ENCODE peak calls at places on chromosome 9, in four cellular contexts. One of them, this sample, is unnamed.

GRCh38 chr9:135701067-135701967 is 668 bp upstream of the KCNT1 start:
- DNase-seq in CD8-positive, alpha-beta T cell: no peak
- DNase-seq in PC-9: no peak
- DNase-seq in skeletal muscle cell: no peak
- DNase-seq in this sample: no peak

GRCh38 chr9:108620767-108621166 is 235.0 kb downstream of the ACTL7B start:
- DNase-seq in CD8-positive, alpha-beta T cell: no peak
- DNase-seq in PC-9: no peak
- DNase-seq in skeletal muscle cell: no peak
- DNase-seq in this sample: no peak

GRCh38 chr9:92196909-92197308 is 81.7 kb upstream of the SPTLC1 start:
- DNase-seq in CD8-positive, alpha-beta T cell: no peak
- DNase-seq in PC-9: peak
- DNase-seq in skeletal muscle cell: no peak
- DNase-seq in this sample: peak

GRCh38 chr9:71944754-71945409 is 33.4 kb downstream of the C9orf85 start:
- DNase-seq in CD8-positive, alpha-beta T cell: no peak
- DNase-seq in PC-9: peak
- DNase-seq in skeletal muscle cell: no peak
- DNase-seq in this sample: no peak

GRCh38 chr9:131410051-131410491 is 16.2 kb downstream of the PRRC2B start:
- DNase-seq in CD8-positive, alpha-beta T cell: no peak
- DNase-seq in PC-9: no peak
- DNase-seq in skeletal muscle cell: peak
- DNase-seq in this sample: no peak

GRCh38 chr9:135908334-135909204 is 1.2 kb upstream of the CAMSAP1 start:
- DNase-seq in CD8-positive, alpha-beta T cell: no peak
- DNase-seq in PC-9: no peak
- DNase-seq in skeletal muscle cell: no peak
- DNase-seq in this sample: no peak

GRCh38 chr9:131965101-131965500 is 114.6 kb downstream of the MED27 start:
- DNase-seq in CD8-positive, alpha-beta T cell: no peak
- DNase-seq in PC-9: no peak
- DNase-seq in skeletal muscle cell: no peak
- DNase-seq in this sample: no peak

GRCh38 chr9:14423816-14424261 is 109.9 kb upstream of the NFIB start:
- DNase-seq in CD8-positive, alpha-beta T cell: no peak
- DNase-seq in PC-9: no peak
- DNase-seq in skeletal muscle cell: peak
- DNase-seq in this sample: peak

GRCh38 chr9:121638399-121638798 is 13.0 kb upstream of the DAB2IP start:
- DNase-seq in CD8-positive, alpha-beta T cell: no peak
- DNase-seq in PC-9: no peak
- DNase-seq in skeletal muscle cell: no peak
- DNase-seq in this sample: no peak

GRCh38 chr9:84101892-84102632 is 121.5 kb downstream of the RMI1 start:
- DNase-seq in CD8-positive, alpha-beta T cell: no peak
- DNase-seq in PC-9: no peak
- DNase-seq in skeletal muscle cell: no peak
- DNase-seq in this sample: no peak

GRCh38 chr9:121688149-121688680 is 36.8 kb downstream of the DAB2IP start:
- DNase-seq in CD8-positive, alpha-beta T cell: no peak
- DNase-seq in PC-9: no peak
- DNase-seq in skeletal muscle cell: no peak
- DNase-seq in this sample: no peak

GRCh38 chr9:129582865-129583264 is 38.0 kb downstream of the C9orf50 start:
- DNase-seq in CD8-positive, alpha-beta T cell: no peak
- DNase-seq in PC-9: no peak
- DNase-seq in skeletal muscle cell: no peak
- DNase-seq in this sample: no peak

GRCh38 chr9:87342743-87343142 is 154.9 kb upstream of the DAPK1 start:
- DNase-seq in CD8-positive, alpha-beta T cell: no peak
- DNase-seq in PC-9: no peak
- DNase-seq in skeletal muscle cell: no peak
- DNase-seq in this sample: no peak

GRCh38 chr9:16624356-16624755 is 246.1 kb downstream of the BNC2 start:
- DNase-seq in CD8-positive, alpha-beta T cell: no peak
- DNase-seq in PC-9: no peak
- DNase-seq in skeletal muscle cell: no peak
- DNase-seq in this sample: no peak

GRCh38 chr9:135515083-135515511 is 6.1 kb upstream of the LCN1 start:
- DNase-seq in CD8-positive, alpha-beta T cell: no peak
- DNase-seq in PC-9: no peak
- DNase-seq in skeletal muscle cell: no peak
- DNase-seq in this sample: no peak

GRCh38 chr9:98168952-98169488 is 23.4 kb downstream of the CORO2A start:
- DNase-seq in CD8-positive, alpha-beta T cell: no peak
- DNase-seq in PC-9: peak
- DNase-seq in skeletal muscle cell: no peak
- DNase-seq in this sample: no peak

GRCh38 chr9:122218070-122218884 is 10.5 kb downstream of the LHX6 start:
- DNase-seq in CD8-positive, alpha-beta T cell: no peak
- DNase-seq in PC-9: no peak
- DNase-seq in skeletal muscle cell: no peak
- DNase-seq in this sample: no peak

GRCh38 chr9:129785866-129786265 is 17.1 kb upstream of the TOR1B start:
- DNase-seq in CD8-positive, alpha-beta T cell: no peak
- DNase-seq in PC-9: no peak
- DNase-seq in skeletal muscle cell: no peak
- DNase-seq in this sample: no peak

GRCh38 chr9:118786877-118787276 is 582.4 kb downstream of the BRINP1 start:
- DNase-seq in CD8-positive, alpha-beta T cell: no peak
- DNase-seq in PC-9: no peak
- DNase-seq in skeletal muscle cell: no peak
- DNase-seq in this sample: no peak

GRCh38 chr9:72203205-72203803 is 54.1 kb downstream of the GDA start:
- DNase-seq in CD8-positive, alpha-beta T cell: no peak
- DNase-seq in PC-9: no peak
- DNase-seq in skeletal muscle cell: no peak
- DNase-seq in this sample: no peak

GRCh38 chr9:27413507-27414214 is 110.4 kb upstream of the IFNK start:
- DNase-seq in CD8-positive, alpha-beta T cell: no peak
- DNase-seq in PC-9: no peak
- DNase-seq in skeletal muscle cell: no peak
- DNase-seq in this sample: no peak

GRCh38 chr9:76351006-76351405 is 43.2 kb downstream of the RFK start:
- DNase-seq in CD8-positive, alpha-beta T cell: no peak
- DNase-seq in PC-9: no peak
- DNase-seq in skeletal muscle cell: no peak
- DNase-seq in this sample: no peak

GRCh38 chr9:127611796-127612790 is at the start of gene STXBP1:
- DNase-seq in CD8-positive, alpha-beta T cell: peak
- DNase-seq in PC-9: no peak
- DNase-seq in skeletal muscle cell: no peak
- DNase-seq in this sample: no peak

GRCh38 chr9:99565203-99565602 is 256.5 kb upstream of the NR4A3 start:
- DNase-seq in CD8-positive, alpha-beta T cell: no peak
- DNase-seq in PC-9: no peak
- DNase-seq in skeletal muscle cell: no peak
- DNase-seq in this sample: no peak

GRCh38 chr9:20200900-20201495 is 412.2 kb upstream of the SLC24A2 start:
- DNase-seq in CD8-positive, alpha-beta T cell: no peak
- DNase-seq in PC-9: no peak
- DNase-seq in skeletal muscle cell: peak
- DNase-seq in this sample: no peak

GRCh38 chr9:107211331-107211730 is 71.7 kb upstream of the RAD23B start:
- DNase-seq in CD8-positive, alpha-beta T cell: no peak
- DNase-seq in PC-9: no peak
- DNase-seq in skeletal muscle cell: no peak
- DNase-seq in this sample: no peak

GRCh38 chr9:97985058-97985861 is 2.1 kb downstream of the ANP32B start:
- DNase-seq in CD8-positive, alpha-beta T cell: peak
- DNase-seq in PC-9: peak
- DNase-seq in skeletal muscle cell: no peak
- DNase-seq in this sample: no peak

GRCh38 chr9:4508246-4508906 is 18.1 kb downstream of the SLC1A1 start:
- DNase-seq in CD8-positive, alpha-beta T cell: no peak
- DNase-seq in PC-9: peak
- DNase-seq in skeletal muscle cell: no peak
- DNase-seq in this sample: peak

GRCh38 chr9:34500623-34501267 is 22.0 kb downstream of the ENHO start:
- DNase-seq in CD8-positive, alpha-beta T cell: peak
- DNase-seq in PC-9: no peak
- DNase-seq in skeletal muscle cell: no peak
- DNase-seq in this sample: no peak

GRCh38 chr9:4005896-4006295 is 294.0 kb downstream of the GLIS3 start:
- DNase-seq in CD8-positive, alpha-beta T cell: no peak
- DNase-seq in PC-9: no peak
- DNase-seq in skeletal muscle cell: no peak
- DNase-seq in this sample: no peak

GRCh38 chr9:36193049-36193448 is 2.3 kb downstream of the CLTA start:
- DNase-seq in CD8-positive, alpha-beta T cell: no peak
- DNase-seq in PC-9: no peak
- DNase-seq in skeletal muscle cell: no peak
- DNase-seq in this sample: no peak

GRCh38 chr9:114677418-114677817 is 4.6 kb downstream of the TEX48 start:
- DNase-seq in CD8-positive, alpha-beta T cell: no peak
- DNase-seq in PC-9: peak
- DNase-seq in skeletal muscle cell: peak
- DNase-seq in this sample: peak

GRCh38 chr9:35520404-35520790 is 30.5 kb downstream of the RUSC2 start:
- DNase-seq in CD8-positive, alpha-beta T cell: no peak
- DNase-seq in PC-9: no peak
- DNase-seq in skeletal muscle cell: no peak
- DNase-seq in this sample: no peak

GRCh38 chr9:71783120-71783523 is 14.8 kb upstream of the CEMIP2 start:
- DNase-seq in CD8-positive, alpha-beta T cell: peak
- DNase-seq in PC-9: no peak
- DNase-seq in skeletal muscle cell: no peak
- DNase-seq in this sample: no peak

GRCh38 chr9:133742849-133743444 is 4.8 kb upstream of the SARDH start:
- DNase-seq in CD8-positive, alpha-beta T cell: peak
- DNase-seq in PC-9: peak
- DNase-seq in skeletal muscle cell: no peak
- DNase-seq in this sample: no peak

GRCh38 chr9:114027159-114027895 is 50.8 kb downstream of the AMBP start:
- DNase-seq in CD8-positive, alpha-beta T cell: no peak
- DNase-seq in PC-9: no peak
- DNase-seq in skeletal muscle cell: no peak
- DNase-seq in this sample: no peak

GRCh38 chr9:21455320-21455719 is 15.1 kb downstream of the IFNA1 start:
- DNase-seq in CD8-positive, alpha-beta T cell: no peak
- DNase-seq in PC-9: no peak
- DNase-seq in skeletal muscle cell: no peak
- DNase-seq in this sample: no peak

DNA sequence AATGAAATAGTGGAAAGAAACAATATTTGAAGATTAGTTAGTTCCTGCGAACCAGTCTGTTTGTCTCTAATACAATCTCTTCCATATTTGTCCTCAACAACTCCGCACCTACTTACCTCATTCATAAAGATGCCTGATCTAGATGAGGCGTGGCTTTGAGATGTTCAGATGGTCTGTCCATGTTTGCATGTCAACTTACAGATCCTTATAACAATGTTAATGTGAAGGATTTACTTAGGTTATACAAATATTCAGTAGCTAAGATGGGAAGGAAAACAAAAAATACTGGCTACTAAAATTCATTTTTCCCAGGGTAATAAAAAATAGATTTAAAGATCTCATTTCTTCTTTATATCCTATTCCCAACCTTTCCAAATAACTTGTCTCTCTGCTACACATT is 8.3 kb downstream of the CDC14B start:
- DNase-seq in CD8-positive, alpha-beta T cell: no peak
- DNase-seq in PC-9: no peak
- DNase-seq in skeletal muscle cell: no peak
- DNase-seq in this sample: no peak
- H3K4me3 ChIP-seq in CD8-positive, alpha-beta T cell: no peak
- H3K4me3 ChIP-seq in PC-9: no peak
- H3K4me3 ChIP-seq in skeletal muscle cell: no peak
- H3K4me3 ChIP-seq in this sample: no peak

DNA sequence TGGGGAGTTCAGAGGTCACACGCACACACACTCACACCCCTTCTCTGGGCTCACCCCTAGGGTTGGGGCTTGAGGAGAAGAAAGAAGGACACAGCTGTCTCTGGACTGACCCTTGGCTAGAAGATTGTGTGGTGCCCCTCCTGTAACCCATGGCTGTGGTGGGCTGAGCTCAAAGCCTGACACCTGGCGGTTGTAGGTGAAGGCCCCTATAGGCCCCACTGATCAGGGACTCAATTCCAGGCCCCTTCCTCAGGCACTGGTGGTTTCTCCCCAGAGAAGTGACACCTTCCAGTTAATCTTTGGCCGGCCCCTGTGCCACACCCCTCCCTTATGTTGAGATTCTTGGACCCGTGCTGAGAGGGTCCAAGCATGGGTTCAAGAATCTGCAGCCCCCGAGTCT is 35.2 kb upstream of the CRB2 start:
- DNase-seq in CD8-positive, alpha-beta T cell: no peak
- DNase-seq in PC-9: no peak
- DNase-seq in skeletal muscle cell: no peak
- DNase-seq in this sample: no peak
- H3K4me3 ChIP-seq in CD8-positive, alpha-beta T cell: no peak
- H3K4me3 ChIP-seq in PC-9: no peak
- H3K4me3 ChIP-seq in skeletal muscle cell: no peak
- H3K4me3 ChIP-seq in this sample: no peak

GRCh38 chr9:12996971-12997370 is 222.2 kb downstream of the LURAP1L start:
- DNase-seq in CD8-positive, alpha-beta T cell: no peak
- DNase-seq in PC-9: no peak
- DNase-seq in skeletal muscle cell: no peak
- DNase-seq in this sample: no peak
- H3K4me3 ChIP-seq in CD8-positive, alpha-beta T cell: no peak
- H3K4me3 ChIP-seq in PC-9: no peak
- H3K4me3 ChIP-seq in skeletal muscle cell: no peak
- H3K4me3 ChIP-seq in this sample: no peak

DNA sequence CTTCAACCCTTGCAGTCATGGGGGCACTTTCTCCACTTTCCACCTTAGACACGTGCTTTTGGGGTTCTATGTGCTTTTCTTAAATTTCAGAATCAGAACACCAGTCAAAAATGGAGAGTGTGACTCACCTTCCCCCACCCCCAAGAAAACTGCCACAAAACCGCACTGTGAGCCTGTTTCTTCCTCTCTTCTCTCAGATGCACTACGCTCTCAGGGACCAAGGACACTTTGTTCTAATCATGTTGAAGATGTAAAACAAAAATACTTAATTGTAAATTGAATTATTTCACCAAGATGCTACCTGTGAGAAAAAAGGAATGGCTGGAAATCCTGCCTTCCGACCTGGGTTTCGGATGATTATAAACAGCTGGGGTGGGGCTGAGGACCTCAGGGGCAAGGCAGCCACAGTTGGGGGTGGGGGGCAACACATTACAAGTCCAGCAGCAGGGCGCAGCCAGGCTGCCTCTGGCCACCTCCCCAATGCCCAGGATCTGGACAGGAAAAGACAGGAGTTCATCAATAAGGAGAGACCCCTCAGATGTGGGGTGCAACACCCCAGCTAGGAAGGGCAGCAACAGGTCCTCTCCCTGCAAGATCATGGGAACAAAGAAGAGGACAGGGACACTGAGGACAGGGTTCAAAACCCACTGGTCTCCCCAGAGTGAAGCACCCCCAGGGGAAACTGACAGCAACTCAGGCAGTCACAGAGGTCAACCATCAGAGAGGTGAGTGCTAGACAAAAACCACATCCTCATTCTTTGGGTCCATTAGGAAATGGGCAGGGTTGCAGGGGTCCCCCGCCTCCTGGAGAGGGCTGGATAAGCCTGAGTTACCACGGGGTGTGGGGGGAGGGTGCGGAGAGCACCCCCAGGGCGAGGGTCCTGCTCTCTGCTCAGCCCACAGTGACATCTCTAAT is 33.7 kb downstream of the SEMA4D start:
- DNase-seq in CD8-positive, alpha-beta T cell: peak
- DNase-seq in PC-9: no peak
- DNase-seq in skeletal muscle cell: no peak
- DNase-seq in this sample: no peak
- H3K4me3 ChIP-seq in CD8-positive, alpha-beta T cell: peak
- H3K4me3 ChIP-seq in PC-9: no peak
- H3K4me3 ChIP-seq in skeletal muscle cell: no peak
- H3K4me3 ChIP-seq in this sample: no peak